ENCODE peak calls at places on chromosomes 12 and 14, in five cellular contexts. One of them, this sample, is unnamed.

GRCh38 chr12:15669256-15669948 is 119.8 kb downstream of the EPS8 start:
- DNase-seq in astrocyte: peak
- DNase-seq in stomach: no peak
- DNase-seq in AG04450: no peak
- DNase-seq in heart right ventricle: no peak
- DNase-seq in this sample: no peak

GRCh38 chr12:66087365-66087943 is 43.1 kb downstream of the LLPH start:
- DNase-seq in AG04450: peak
- DNase-seq in stomach: peak
- DNase-seq in astrocyte: peak
- DNase-seq in heart right ventricle: peak
- DNase-seq in this sample: peak

GRCh38 chr12:72925716-72926115 is 653.5 kb downstream of the TRHDE start:
- DNase-seq in astrocyte: no peak
- DNase-seq in heart right ventricle: no peak
- DNase-seq in stomach: no peak
- DNase-seq in AG04450: no peak
- DNase-seq in this sample: no peak

GRCh38 chr12:45878630-45879255 is 111.6 kb downstream of the SCAF11 start:
- DNase-seq in astrocyte: no peak
- DNase-seq in AG04450: no peak
- DNase-seq in stomach: no peak
- DNase-seq in heart right ventricle: no peak
- DNase-seq in this sample: no peak

GRCh38 chr12:7583471-7583870 is 79.9 kb upstream of the CD163 start:
- DNase-seq in heart right ventricle: no peak
- DNase-seq in astrocyte: no peak
- DNase-seq in AG04450: no peak
- DNase-seq in stomach: no peak
- DNase-seq in this sample: no peak

GRCh38 chr14:100732766-100733100 is 6.0 kb downstream of the DLK1 start:
- DNase-seq in AG04450: no peak
- DNase-seq in astrocyte: no peak
- DNase-seq in stomach: no peak
- DNase-seq in heart right ventricle: no peak
- DNase-seq in this sample: no peak

GRCh38 chr14:82604819-82605218 is 1071.2 kb upstream of the SEL1L start:
- DNase-seq in astrocyte: no peak
- DNase-seq in stomach: no peak
- DNase-seq in heart right ventricle: no peak
- DNase-seq in AG04450: no peak
- DNase-seq in this sample: no peak

GRCh38 chr14:94062344-94062904 is 18.6 kb downstream of the DDX24 start:
- DNase-seq in heart right ventricle: no peak
- DNase-seq in astrocyte: peak
- DNase-seq in stomach: no peak
- DNase-seq in AG04450: no peak
- DNase-seq in this sample: no peak

GRCh38 chr12:65656156-65656885 is 168.0 kb upstream of the HMGA2 start:
- DNase-seq in AG04450: no peak
- DNase-seq in stomach: no peak
- DNase-seq in astrocyte: no peak
- DNase-seq in heart right ventricle: no peak
- DNase-seq in this sample: no peak

GRCh38 chr14:98715054-98715453 is 556.9 kb downstream of the BCL11B start:
- DNase-seq in AG04450: no peak
- DNase-seq in stomach: no peak
- DNase-seq in heart right ventricle: no peak
- DNase-seq in astrocyte: no peak
- DNase-seq in this sample: no peak

GRCh38 chr12:121576851-121577391 is 3.9 kb downstream of the KDM2B start:
- DNase-seq in astrocyte: peak
- DNase-seq in heart right ventricle: no peak
- DNase-seq in AG04450: peak
- DNase-seq in stomach: no peak
- DNase-seq in this sample: no peak

GRCh38 chr14:24274101-24274543 is 2.7 kb upstream of the RABGGTA start:
- DNase-seq in stomach: peak
- DNase-seq in AG04450: no peak
- DNase-seq in astrocyte: no peak
- DNase-seq in heart right ventricle: no peak
- DNase-seq in this sample: peak

GRCh38 chr12:71627438-71628002 is 36.1 kb downstream of the ZFC3H1 start:
- DNase-seq in heart right ventricle: no peak
- DNase-seq in astrocyte: no peak
- DNase-seq in AG04450: no peak
- DNase-seq in stomach: no peak
- DNase-seq in this sample: no peak

GRCh38 chr12:7066596-7066995 is 6.1 kb downstream of the C1S start:
- DNase-seq in astrocyte: no peak
- DNase-seq in stomach: no peak
- DNase-seq in AG04450: no peak
- DNase-seq in heart right ventricle: no peak
- DNase-seq in this sample: no peak

GRCh38 chr12:59194794-59195193 is 274.5 kb upstream of the LRIG3 start:
- DNase-seq in astrocyte: no peak
- DNase-seq in heart right ventricle: no peak
- DNase-seq in stomach: no peak
- DNase-seq in AG04450: no peak
- DNase-seq in this sample: no peak

GRCh38 chr12:125104978-125105377 is 39.7 kb downstream of the AACS start:
- DNase-seq in AG04450: no peak
- DNase-seq in astrocyte: no peak
- DNase-seq in heart right ventricle: no peak
- DNase-seq in stomach: no peak
- DNase-seq in this sample: no peak

GRCh38 chr14:87049886-87050820 is 942.8 kb downstream of the GALC start:
- DNase-seq in astrocyte: no peak
- DNase-seq in heart right ventricle: no peak
- DNase-seq in AG04450: peak
- DNase-seq in stomach: no peak
- DNase-seq in this sample: no peak

GRCh38 chr14:64220466-64220865 is 73.7 kb downstream of the ESR2 start:
- DNase-seq in heart right ventricle: peak
- DNase-seq in stomach: no peak
- DNase-seq in AG04450: no peak
- DNase-seq in astrocyte: no peak
- DNase-seq in this sample: peak
- H3K27ac ChIP-seq in heart right ventricle: peak
- H3K27ac ChIP-seq in stomach: no peak
- H3K27ac ChIP-seq in AG04450: no peak
- H3K27ac ChIP-seq in astrocyte: no peak
- H3K27ac ChIP-seq in this sample: peak

GRCh38 chr12:49705479-49706267 is 1.5 kb downstream of the FMNL3 start:
- DNase-seq in stomach: no peak
- DNase-seq in heart right ventricle: peak
- DNase-seq in AG04450: no peak
- DNase-seq in astrocyte: peak
- DNase-seq in this sample: peak

GRCh38 chr12:49706351-49707126 is 666 bp downstream of the FMNL3 start:
- DNase-seq in stomach: peak
- DNase-seq in astrocyte: peak
- DNase-seq in heart right ventricle: peak
- DNase-seq in AG04450: no peak
- DNase-seq in this sample: peak

GRCh38 chr12:49702009-49702408 is 5.2 kb downstream of the FMNL3 start:
- DNase-seq in astrocyte: no peak
- DNase-seq in AG04450: no peak
- DNase-seq in heart right ventricle: no peak
- DNase-seq in stomach: no peak
- DNase-seq in this sample: no peak

GRCh38 chr12:49703647-49704137 is 3.5 kb downstream of the FMNL3 start:
- DNase-seq in heart right ventricle: no peak
- DNase-seq in stomach: no peak
- DNase-seq in astrocyte: peak
- DNase-seq in AG04450: peak
- DNase-seq in this sample: no peak

GRCh38 chr12:49702676-49703228 is 4.5 kb downstream of the FMNL3 start:
- DNase-seq in AG04450: no peak
- DNase-seq in stomach: no peak
- DNase-seq in heart right ventricle: no peak
- DNase-seq in astrocyte: peak
- DNase-seq in this sample: no peak
- H3K27ac ChIP-seq in AG04450: peak
- H3K27ac ChIP-seq in stomach: peak
- H3K27ac ChIP-seq in heart right ventricle: peak
- H3K27ac ChIP-seq in astrocyte: peak
- H3K27ac ChIP-seq in this sample: no peak

DNA sequence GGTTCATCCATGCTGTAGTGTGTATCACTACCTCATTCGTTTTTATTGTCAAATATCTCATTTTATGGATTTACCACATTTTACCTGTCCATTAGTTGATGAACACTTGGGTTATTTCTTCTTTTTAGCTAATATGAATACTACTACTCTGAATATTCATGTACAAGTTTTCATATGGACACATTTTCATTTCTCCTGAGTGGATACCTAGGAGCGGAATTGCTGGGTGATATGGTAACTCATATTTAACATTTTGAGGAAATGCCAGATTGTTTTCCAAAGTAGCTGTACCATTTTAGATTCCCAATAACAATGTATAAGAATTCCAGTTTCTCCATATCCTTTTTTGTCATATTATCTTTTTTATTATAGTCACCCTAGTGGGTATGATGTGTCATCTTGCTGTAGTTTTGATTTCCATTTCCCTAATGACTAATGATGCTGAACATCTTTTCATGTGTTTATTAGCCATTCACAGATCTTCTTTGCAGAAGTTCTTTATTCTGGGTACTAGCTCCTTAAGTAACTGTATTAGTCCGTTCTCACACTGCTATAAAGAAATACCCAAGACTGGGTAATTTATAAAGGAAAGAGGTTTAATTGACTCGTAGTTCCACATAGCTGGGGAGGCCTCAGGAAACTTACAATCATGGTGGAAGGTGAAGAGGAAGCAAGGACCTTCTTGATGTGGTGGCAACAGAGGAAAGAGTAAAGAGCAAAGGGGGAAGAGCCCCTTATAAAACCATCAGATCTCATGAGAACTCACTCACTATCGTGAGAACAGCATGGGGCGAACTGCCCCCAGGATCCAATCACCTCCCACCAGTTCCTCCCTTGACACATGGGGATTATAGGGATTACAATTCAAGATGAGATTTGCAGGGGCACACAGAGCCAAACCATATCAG is 11.9 kb downstream of the NRDE2 start:
- DNase-seq in heart right ventricle: no peak
- DNase-seq in AG04450: no peak
- DNase-seq in astrocyte: no peak
- DNase-seq in stomach: no peak
- DNase-seq in this sample: no peak
- H3K27ac ChIP-seq in heart right ventricle: no peak
- H3K27ac ChIP-seq in AG04450: no peak
- H3K27ac ChIP-seq in astrocyte: no peak
- H3K27ac ChIP-seq in stomach: no peak
- H3K27ac ChIP-seq in this sample: no peak

GRCh38 chr14:37596790-37597189 is 1.4 kb downstream of the TTC6 start:
- DNase-seq in AG04450: no peak
- DNase-seq in astrocyte: no peak
- DNase-seq in stomach: no peak
- DNase-seq in heart right ventricle: no peak
- DNase-seq in this sample: no peak
- H3K27ac ChIP-seq in AG04450: no peak
- H3K27ac ChIP-seq in astrocyte: no peak
- H3K27ac ChIP-seq in stomach: peak
- H3K27ac ChIP-seq in heart right ventricle: no peak
- H3K27ac ChIP-seq in this sample: no peak

GRCh38 chr14:68627868-68628604 is 164.8 kb downstream of the ZFP36L1 start:
- DNase-seq in heart right ventricle: no peak
- DNase-seq in AG04450: no peak
- DNase-seq in stomach: peak
- DNase-seq in astrocyte: no peak
- DNase-seq in this sample: no peak
- H3K27ac ChIP-seq in heart right ventricle: peak
- H3K27ac ChIP-seq in AG04450: no peak
- H3K27ac ChIP-seq in stomach: peak
- H3K27ac ChIP-seq in astrocyte: no peak
- H3K27ac ChIP-seq in this sample: no peak

GRCh38 chr12:38898001-38898684 is 7.2 kb downstream of the CPNE8 start:
- DNase-seq in stomach: no peak
- DNase-seq in astrocyte: no peak
- DNase-seq in heart right ventricle: no peak
- DNase-seq in AG04450: no peak
- DNase-seq in this sample: no peak
- H3K27ac ChIP-seq in stomach: no peak
- H3K27ac ChIP-seq in astrocyte: no peak
- H3K27ac ChIP-seq in heart right ventricle: no peak
- H3K27ac ChIP-seq in AG04450: no peak
- H3K27ac ChIP-seq in this sample: no peak

DNA sequence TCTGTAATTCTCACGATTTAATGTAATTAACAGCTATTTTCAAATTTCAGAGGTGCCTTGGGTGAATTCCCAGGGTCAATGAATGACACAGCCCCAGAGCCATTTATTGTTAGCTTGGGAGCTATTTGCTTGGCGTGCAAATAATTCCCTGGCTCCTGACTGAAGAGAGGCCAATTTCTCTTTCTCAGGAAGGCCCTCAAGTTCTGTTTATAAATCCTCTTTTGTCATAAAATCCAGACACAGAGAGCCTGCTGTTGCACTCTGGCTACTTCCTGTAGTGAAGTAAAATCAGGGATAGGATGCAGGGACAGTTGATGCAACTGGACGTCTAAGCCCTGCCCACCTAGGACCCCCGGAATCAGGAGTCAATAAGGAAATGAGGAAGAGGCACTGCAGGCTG is 154.3 kb downstream of the TMX1 start:
- DNase-seq in astrocyte: no peak
- DNase-seq in stomach: no peak
- DNase-seq in heart right ventricle: no peak
- DNase-seq in AG04450: no peak
- DNase-seq in this sample: no peak
- H3K27ac ChIP-seq in astrocyte: peak
- H3K27ac ChIP-seq in stomach: peak
- H3K27ac ChIP-seq in heart right ventricle: peak
- H3K27ac ChIP-seq in AG04450: peak
- H3K27ac ChIP-seq in this sample: peak

GRCh38 chr12:47356129-47356622 is 276.4 kb upstream of the AMIGO2 start:
- DNase-seq in astrocyte: peak
- DNase-seq in stomach: no peak
- DNase-seq in heart right ventricle: no peak
- DNase-seq in AG04450: no peak
- DNase-seq in this sample: no peak
- H3K27ac ChIP-seq in astrocyte: no peak
- H3K27ac ChIP-seq in stomach: peak
- H3K27ac ChIP-seq in heart right ventricle: no peak
- H3K27ac ChIP-seq in AG04450: no peak
- H3K27ac ChIP-seq in this sample: peak

DNA sequence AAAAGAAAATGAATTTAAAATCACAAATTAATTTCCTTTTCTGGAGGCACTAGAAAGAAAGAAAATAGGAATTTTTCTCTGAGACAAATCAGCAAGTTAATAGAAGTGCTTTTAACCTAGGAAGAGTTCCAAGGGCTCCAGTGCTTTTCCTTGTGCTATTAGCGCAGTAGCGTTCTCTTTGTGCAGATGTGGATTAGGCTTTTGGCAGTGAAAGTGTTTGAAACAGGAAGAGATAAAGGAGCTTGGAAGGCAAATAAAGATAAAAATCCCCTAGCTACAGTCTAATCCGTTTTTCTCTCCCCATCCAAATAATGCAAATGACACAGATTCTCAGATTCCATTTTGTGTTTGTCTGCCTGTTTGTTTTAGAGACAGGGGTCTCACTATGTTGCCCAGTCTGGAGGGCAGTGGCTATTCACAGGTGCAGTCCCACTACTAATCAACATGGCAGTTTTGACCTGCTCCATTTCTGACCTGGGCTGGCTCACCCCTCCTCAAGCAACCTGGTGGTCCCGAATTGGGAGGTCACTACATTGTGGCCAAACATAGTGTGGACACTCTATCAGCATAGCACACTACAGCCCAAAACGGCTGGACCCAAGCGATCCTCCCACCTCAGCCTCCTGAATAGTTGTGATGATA is 166.1 kb downstream of the PAWR start:
- DNase-seq in heart right ventricle: no peak
- DNase-seq in stomach: no peak
- DNase-seq in AG04450: no peak
- DNase-seq in astrocyte: peak
- DNase-seq in this sample: no peak
- H3K27ac ChIP-seq in heart right ventricle: no peak
- H3K27ac ChIP-seq in stomach: no peak
- H3K27ac ChIP-seq in AG04450: no peak
- H3K27ac ChIP-seq in astrocyte: no peak
- H3K27ac ChIP-seq in this sample: no peak

This sample was measured in psoas muscle.